ENCODE peak calls at places on chromosome 6, in four cellular contexts. B is CD8-positive, alpha-beta T cell; S is A549; O is stimulated activated naive B cell treated with anti-CD40 and anti-IgM and Interleukin-4, amounts not matched to agents 10 μg/mL and 1 μg/mL and 100 μg/mL, for 72 hours. N is an unnamed sample.

GRCh38 chr6:152696543-152696942 is 1.2 kb upstream of the MYCT1 start:
- DNase-seq in B (no peak), S (no peak), O (no peak), N (no peak)

GRCh38 chr6:132780770-132781371 is 17.6 kb downstream of the SLC18B1 start:
- DNase-seq in B (no peak), S (no peak), O (no peak), N (no peak)

GRCh38 chr6:106858653-106859092 is 115.9 kb downstream of the CD24 start:
- DNase-seq in B (no peak), S (no peak), O (no peak), N (peak; percentile 77)

GRCh38 chr6:78810698-78811097 is 56.7 kb upstream of the IRAK1BP1 start:
- DNase-seq in B (no peak), S (no peak), O (no peak), N (no peak)

GRCh38 chr6:122068291-122068769 is 331.1 kb upstream of the HSF2 start:
- DNase-seq in B (no peak), S (no peak), O (no peak), N (no peak)

GRCh38 chr6:5518936-5519491 is 257.7 kb downstream of the FARS2 start:
- DNase-seq in B (no peak), S (no peak), O (no peak), N (no peak)

GRCh38 chr6:154719433-154719832 is 13.8 kb upstream of the SCAF8 start:
- DNase-seq in B (no peak), S (no peak), O (no peak), N (no peak)

GRCh38 chr6:43835872-43836419 is 65.9 kb downstream of the VEGFA start:
- DNase-seq in B (no peak), S (no peak), O (no peak), N (no peak)

GRCh38 chr6:73514746-73515110 is 6.1 kb downstream of the EEF1A1 start:
- DNase-seq in B (no peak), S (no peak), O (no peak), N (no peak)

GRCh38 chr6:157982297-157982579 is 575 bp downstream of the SYNJ2 start:
- DNase-seq in B (peak; percentile 20), S (peak; percentile 30), O (no peak), N (peak; percentile 40)

GRCh38 chr6:16200231-16200941 is 38.0 kb upstream of the GMPR start:
- DNase-seq in B (no peak), S (no peak), O (no peak), N (no peak)

GRCh38 chr6:105402981-105403935 is at the start of gene PREP:
- DNase-seq in B (peak; percentile 80), S (peak; percentile 82), O (peak; percentile 85), N (peak; percentile 90)

GRCh38 chr6:128822271-128822670 is 60.7 kb upstream of the LAMA2 start:
- DNase-seq in B (no peak), S (no peak), O (no peak), N (no peak)

GRCh38 chr6:140050232-140050995 is 676.0 kb upstream of the CITED2 start:
- DNase-seq in B (no peak), S (no peak), O (no peak), N (no peak)

N was measured in Calu3.